ENCODE peak calls at places on chromosomes 7 and 10, in eight cellular contexts. I is kidney glomerular epithelial cell; Q is GM06990; J is central memory CD4-positive, alpha-beta T cell; K is NCI-H748 treated with DMSO at 0.1 percent for 48 hours; T is mucosa of gallbladder; Z is activated T-helper 1 cell treated with Interleukin-2 at 50 U/mL for 16 hours; G is brain microvascular endothelial cell. P is an unnamed sample.

GRCh38 chr7:64992971-64993370 is 2.1 kb upstream of the ZNF117 start:
- DNase-seq in I (no peak), G (no peak), Q (no peak), Z (no peak), T (no peak), K (no peak), J (no peak), P (no peak)

GRCh38 chr7:148084138-148084537 is 506.4 kb upstream of the C7orf33 start:
- DNase-seq in K (peak), Q (no peak), Z (no peak), G (peak), T (peak), J (no peak), I (peak), P (peak)

GRCh38 chr10:99630439-99630838 is 10.2 kb upstream of the SLC25A28 start:
- DNase-seq in T (peak), G (peak), K (no peak), J (no peak), I (peak), Z (no peak), Q (no peak), P (no peak)

GRCh38 chr10:44437837-44438752 is 53.2 kb upstream of the CXCL12 start:
- DNase-seq in I (peak), T (no peak), K (no peak), Q (no peak), G (no peak), J (no peak), Z (no peak), P (no peak)

GRCh38 chr7:953547-954327 is 743 bp downstream of the ADAP1 start:
- DNase-seq in Q (no peak), J (no peak), I (no peak), K (no peak), Z (no peak), G (no peak), T (peak), P (no peak)

GRCh38 chr10:21976280-21976679 is 27.2 kb downstream of the DNAJC1 start:
- DNase-seq in I (no peak), Q (no peak), J (no peak), Z (no peak), T (no peak), K (no peak), G (no peak), P (no peak)

GRCh38 chr7:135782377-135782776 is 33.8 kb upstream of the FAM180A start:
- DNase-seq in J (no peak), K (no peak), G (no peak), I (no peak), T (no peak), Z (no peak), Q (no peak), P (no peak)

GRCh38 chr10:132065491-132066105 is at the start of gene JAKMIP3:
- DNase-seq in Q (no peak), J (no peak), K (no peak), I (peak), Z (no peak), T (peak), G (peak), P (no peak)

GRCh38 chr7:157685430-157686284 is 348.9 kb downstream of the DNAJB6 start:
- DNase-seq in Q (no peak), I (no peak), K (no peak), J (no peak), G (no peak), Z (no peak), T (no peak), P (no peak)

GRCh38 chr10:29443745-29444523 is 155.1 kb downstream of the LYZL1 start:
- DNase-seq in Q (no peak), G (peak), I (no peak), K (no peak), J (no peak), Z (no peak), T (no peak), P (peak)

GRCh38 chr10:90314718-90315117 is 543.1 kb downstream of the HTR7 start:
- DNase-seq in Q (no peak), K (no peak), J (no peak), I (no peak), G (no peak), Z (no peak), T (no peak), P (no peak)

GRCh38 chr10:49521062-49521461 is 17.9 kb downstream of the ERCC6 start:
- DNase-seq in G (no peak), Q (no peak), Z (no peak), I (no peak), K (no peak), J (no peak), T (no peak), P (no peak)

GRCh38 chr10:50629495-50630122 is 5.9 kb upstream of the SGMS1 start:
- DNase-seq in J (no peak), G (no peak), K (no peak), Z (no peak), T (no peak), Q (no peak), I (no peak), P (no peak)

GRCh38 chr7:27740449-27741086 is 606 bp downstream of the TAX1BP1 start:
- DNase-seq in G (peak), J (peak), Z (peak), T (peak), Q (peak), K (peak), I (peak), P (peak)

GRCh38 chr10:77264527-77264926 is 373.1 kb downstream of the KCNMA1 start:
- DNase-seq in I (no peak), K (no peak), Z (no peak), T (no peak), G (no peak), Q (no peak), J (no peak), P (no peak)

GRCh38 chr7:99042957-99043356 is 101.0 kb downstream of the SMURF1 start:
- DNase-seq in J (no peak), Q (no peak), Z (no peak), G (peak), T (no peak), K (no peak), I (no peak), P (no peak)

GRCh38 chr10:55370021-55370420 is 569.0 kb upstream of the PCDH15 start:
- DNase-seq in T (no peak), K (peak), I (no peak), Q (no peak), J (no peak), Z (no peak), G (peak), P (no peak)

GRCh38 chr7:134140889-134141867 is 14.0 kb downstream of the LRGUK start:
- DNase-seq in I (peak), K (no peak), Q (peak), J (peak), T (peak), G (peak), Z (peak), P (peak)

GRCh38 chr10:3812141-3812540 is 27.1 kb upstream of the KLF6 start:
- DNase-seq in K (no peak), Z (no peak), G (no peak), I (no peak), T (no peak), J (no peak), Q (no peak), P (no peak)

P was measured in NCI-H510A treated with DMSO at 0.1 percent for 48 hours.